ENCODE peak calls at places on chromosomes 13 and 19, in six cellular contexts. C is ascending aorta; Q is H9; U is pancreas; V is CD4-positive, CD25-positive, alpha-beta regulatory T cell; T is sigmoid colon. S is an unnamed sample.

GRCh38 chr19:33690461-33691427 is 69.0 kb downstream of the CHST8 start:
- DNase-seq in T (no peak), Q (no peak), U (no peak), V (no peak), C (no peak), S (no peak)

GRCh38 chr13:100636441-100636840 is 38.2 kb downstream of the TMTC4 start:
- DNase-seq in Q (no peak), U (no peak), C (no peak), V (no peak), T (no peak), S (no peak)

GRCh38 chr19:1651061-1651547 is 1.3 kb downstream of the TCF3 start:
- DNase-seq in V (peak; percentile 59), U (no peak), T (peak; percentile 60), Q (no peak), C (no peak), S (no peak)

GRCh38 chr19:38425810-38426466 is at the start of gene RASGRP4:
- DNase-seq in T (no peak), Q (peak; percentile 40), U (no peak), C (no peak), V (peak; percentile 45), S (no peak)

GRCh38 chr13:26707122-26708006 is 53.2 kb downstream of the GPR12 start:
- DNase-seq in U (no peak), C (no peak), T (no peak), V (no peak), Q (peak; percentile 78), S (peak; percentile 45)

GRCh38 chr19:28864577-28865042 is 348.3 kb downstream of the UQCRFS1 start:
- DNase-seq in U (peak; percentile 76), Q (no peak), C (no peak), V (no peak), T (no peak), S (peak; percentile 73)

GRCh38 chr13:89361909-89362308 is 1690.7 kb downstream of the SLITRK5 start:
- DNase-seq in T (no peak), C (no peak), U (no peak), Q (no peak), V (no peak), S (no peak)

GRCh38 chr13:95552539-95553270 is at the start of gene CLDN10:
- DNase-seq in C (no peak), U (peak; percentile 79), Q (peak; percentile 92), V (no peak), T (no peak), S (no peak)

GRCh38 chr13:77696863-77697207 is 652 bp upstream of the SLAIN1 start:
- DNase-seq in V (no peak), Q (no peak), C (no peak), U (no peak), T (no peak), S (no peak)

GRCh38 chr13:30928971-30929370 is 3.5 kb upstream of the TEX26 start:
- DNase-seq in T (no peak), V (no peak), C (no peak), Q (no peak), U (no peak), S (no peak)

GRCh38 chr13:99605417-99606321 is 104.4 kb downstream of the TM9SF2 start:
- DNase-seq in C (no peak), V (peak; percentile 26), T (no peak), Q (peak; percentile 80), U (peak; percentile 65), S (peak; percentile 92)

GRCh38 chr13:34730966-34731365 is 211.1 kb upstream of the NBEA start:
- DNase-seq in U (no peak), C (no peak), Q (no peak), V (no peak), T (no peak), S (no peak)

GRCh38 chr13:102580552-102581169 is 16.1 kb upstream of the TPP2 start:
- DNase-seq in C (no peak), T (no peak), V (peak; percentile 21), Q (no peak), U (no peak), S (peak; percentile 62)

GRCh38 chr13:98267080-98267912 is 90.2 kb upstream of the RNF113B start:
- DNase-seq in U (peak; percentile 34), T (no peak), Q (no peak), V (no peak), C (no peak), S (peak; percentile 61)
- H3K4me1 ChIP-seq in U (peaks cover 18% of the 10 kb centered on the region), T (no peaks in the 10 kb centered on the region), Q (no peaks in the 10 kb centered on the region), V (no peaks in the 10 kb centered on the region), C (no peaks in the 10 kb centered on the region), S (peaks cover 2% of the 10 kb centered on the region)

GRCh38 chr19:41552558-41552957 is 23.4 kb upstream of the CEACAM21 start:
- DNase-seq in V (no peak), Q (no peak), C (no peak), U (no peak), T (no peak), S (no peak)
- H3K4me1 ChIP-seq in V (peaks cover 76% of the 10 kb centered on the region), Q (no peaks in the 10 kb centered on the region), C (no peaks in the 10 kb centered on the region), U (no peaks in the 10 kb centered on the region), T (no peaks in the 10 kb centered on the region), S (no peaks in the 10 kb centered on the region)

GRCh38 chr19:43444531-43445340 is 20.7 kb downstream of the LYPD3 start:
- DNase-seq in C (no peak), Q (no peak), U (no peak), V (no peak), T (no peak), S (no peak)
- H3K4me1 ChIP-seq in C (no peaks in the 10 kb centered on the region), Q (no peaks in the 10 kb centered on the region), U (no peaks in the 10 kb centered on the region), V (peaks cover 12% of the 10 kb centered on the region), T (no peaks in the 10 kb centered on the region), S (no peaks in the 10 kb centered on the region)

GRCh38 chr19:7255631-7256030 is 38.6 kb downstream of the INSR start:
- DNase-seq in T (no peak), Q (no peak), V (no peak), U (no peak), C (no peak), S (no peak)
- H3K4me1 ChIP-seq in T (no peaks in the 10 kb centered on the region), Q (peaks cover 2% of the 10 kb centered on the region), V (no peaks in the 10 kb centered on the region), U (peaks cover 42% of the 10 kb centered on the region), C (peaks cover 24% of the 10 kb centered on the region), S (no peaks in the 10 kb centered on the region)

GRCh38 chr19:45764947-45765346 is 4.1 kb downstream of the SIX5 start:
- DNase-seq in C (no peak), U (peak; percentile 35), T (peak; percentile 66), V (no peak), Q (no peak), S (no peak)

GRCh38 chr19:45766919-45767346 is 2.1 kb downstream of the SIX5 start:
- DNase-seq in Q (no peak), U (peak; percentile 63), V (no peak), C (no peak), T (peak; percentile 78), S (no peak)

GRCh38 chr19:45767410-45767880 is 1.6 kb downstream of the SIX5 start:
- DNase-seq in V (no peak), T (peak; percentile 92), U (peak; percentile 83), C (no peak), Q (peak; percentile 77), S (peak; percentile 32)

GRCh38 chr19:45765365-45766292 is 3.4 kb downstream of the SIX5 start:
- DNase-seq in Q (no peak), U (peak; percentile 56), C (no peak), T (peak; percentile 72), V (no peak), S (no peak)

DNA sequence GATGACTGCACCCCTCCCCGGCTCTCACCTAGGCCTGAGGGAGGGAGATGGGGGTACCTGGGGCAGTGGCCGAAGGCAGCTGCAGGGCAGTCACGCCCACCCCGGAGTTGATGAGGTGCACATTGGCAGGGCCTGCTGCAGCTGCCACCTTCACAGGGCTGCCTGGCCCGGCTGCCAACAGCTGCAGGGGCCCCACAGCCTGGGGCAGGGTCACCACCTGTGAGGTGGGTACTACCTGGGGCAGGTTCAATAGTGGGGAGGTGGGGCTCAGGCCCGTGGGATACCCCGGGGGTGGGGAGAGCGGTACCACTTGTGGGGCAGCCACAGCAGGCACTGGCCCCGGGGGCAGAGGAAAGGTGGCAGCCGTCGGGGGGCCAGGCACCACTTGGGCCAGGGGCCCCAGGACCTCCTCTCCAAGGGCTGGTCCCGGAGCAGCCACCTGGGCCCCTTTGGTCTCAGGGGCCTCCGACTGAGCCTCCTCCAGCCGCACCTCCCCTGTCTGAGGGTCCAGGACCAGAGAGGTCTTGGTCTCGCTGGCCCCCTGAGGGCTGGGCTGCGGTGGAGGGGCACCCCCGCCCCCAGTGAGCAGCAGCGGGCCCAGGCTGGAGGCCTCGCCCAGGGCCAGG is 2.6 kb downstream of the SIX5 start:
- DNase-seq in V (no peak), Q (peak; percentile 27), T (peak; percentile 71), C (no peak), U (peak; percentile 78), S (no peak)
- H3K4me1 ChIP-seq in V (peaks cover 30% of the 10 kb centered on the region), Q (peaks cover 3% of the 10 kb centered on the region), T (peaks cover 3% of the 10 kb centered on the region), C (peaks cover 45% of the 10 kb centered on the region), U (peaks cover 18% of the 10 kb centered on the region), S (no peaks in the 10 kb centered on the region)

GRCh38 chr13:42274386-42275097 is 2.6 kb downstream of the AKAP11 start:
- DNase-seq in C (no peak), T (no peak), V (no peak), U (no peak), Q (no peak), S (no peak)
- H3K4me1 ChIP-seq in C (peaks cover 5% of the 10 kb centered on the region), T (no peaks in the 10 kb centered on the region), V (peaks cover 65% of the 10 kb centered on the region), U (peaks cover 7% of the 10 kb centered on the region), Q (peaks cover 3% of the 10 kb centered on the region), S (no peaks in the 10 kb centered on the region)

GRCh38 chr19:3154957-3155736 is 19.3 kb downstream of the GNA15 start:
- DNase-seq in Q (no peak), T (peak; percentile 77), V (peak; percentile 64), U (peak; percentile 36), C (peak; percentile 87), S (peak; percentile 57)

GRCh38 chr19:3159565-3159964 is 19.0 kb upstream of the S1PR4 start:
- DNase-seq in C (no peak), T (no peak), V (no peak), Q (no peak), U (no peak), S (no peak)

GRCh38 chr19:3153286-3154230 is 17.7 kb downstream of the GNA15 start:
- DNase-seq in C (no peak), Q (no peak), T (no peak), V (no peak), U (no peak), S (no peak)

GRCh38 chr19:3160219-3160618 is 18.4 kb upstream of the S1PR4 start:
- DNase-seq in V (no peak), U (no peak), T (no peak), C (no peak), Q (no peak), S (no peak)

GRCh38 chr19:3157096-3157845 is 21.3 kb upstream of the S1PR4 start:
- DNase-seq in V (no peak), Q (no peak), C (no peak), T (no peak), U (no peak), S (no peak)
- H3K4me1 ChIP-seq in V (peaks cover 20% of the 10 kb centered on the region), Q (no peaks in the 10 kb centered on the region), C (no peaks in the 10 kb centered on the region), T (no peaks in the 10 kb centered on the region), U (no peaks in the 10 kb centered on the region), S (no peaks in the 10 kb centered on the region)

GRCh38 chr19:49497790-49498106 is 1.5 kb downstream of the RPS11 start:
- DNase-seq in V (no peak), C (no peak), Q (no peak), T (no peak), U (no peak), S (no peak)
- H3K4me1 ChIP-seq in V (peaks cover 61% of the 10 kb centered on the region), C (peaks cover 20% of the 10 kb centered on the region), Q (no peaks in the 10 kb centered on the region), T (no peaks in the 10 kb centered on the region), U (peaks cover 4% of the 10 kb centered on the region), S (peaks cover 13% of the 10 kb centered on the region)

DNA sequence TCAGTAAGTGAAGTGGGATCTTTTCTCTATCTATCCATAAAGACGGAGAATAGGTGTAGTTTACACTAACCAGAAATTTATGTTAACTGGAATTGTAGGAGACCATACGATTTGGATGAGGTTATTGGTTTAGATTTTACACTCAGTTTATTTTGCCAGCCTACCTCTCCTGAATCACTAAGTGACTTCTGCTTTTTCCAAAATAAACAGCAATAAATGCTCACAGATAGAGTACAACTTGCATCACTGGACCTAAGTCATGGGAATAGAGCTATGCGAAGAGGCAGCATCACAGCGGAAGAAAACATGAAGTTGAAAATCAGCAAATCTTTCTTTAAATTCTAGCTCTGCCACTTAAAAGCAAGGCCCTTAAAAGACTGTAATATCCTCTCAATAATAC is 781.0 kb downstream of the LIG4 start:
- DNase-seq in V (no peak), C (no peak), Q (no peak), T (no peak), U (no peak), S (no peak)
- H3K4me1 ChIP-seq in V (no peaks in the 10 kb centered on the region), C (no peaks in the 10 kb centered on the region), Q (peaks cover 2% of the 10 kb centered on the region), T (no peaks in the 10 kb centered on the region), U (no peaks in the 10 kb centered on the region), S (no peaks in the 10 kb centered on the region)